ENCODE peak calls at places on chromosomes 12 and 14, in four cellular contexts. N, U, O and K are unnamed samples.

GRCh38 chr12:105317453-105317852 is 13.0 kb upstream of the C12orf75 start:
- DNase-seq in N (no peak), U (no peak), O (no peak), K (no peak)

GRCh38 chr14:55201219-55202096 is 10.1 kb upstream of the DLGAP5 start:
- DNase-seq in U (no peak), N (no peak), O (no peak), K (no peak)

GRCh38 chr12:3655331-3655900 is 97.5 kb downstream of the CRACR2A start:
- DNase-seq in U (no peak), N (no peak), O (no peak), K (no peak)

GRCh38 chr12:128009108-128009507 is 257.9 kb upstream of the TMEM132C start:
- DNase-seq in O (no peak), U (no peak), N (no peak), K (no peak)

GRCh38 chr12:2347137-2347843 is 294.5 kb downstream of the CACNA1C start:
- DNase-seq in U (no peak), N (no peak), O (no peak), K (no peak)

GRCh38 chr14:76724827-76725550 is 36.3 kb upstream of the VASH1 start:
- DNase-seq in N (no peak), O (no peak), U (no peak), K (no peak)

GRCh38 chr12:65533177-65533883 is 254.8 kb downstream of the MSRB3 start:
- DNase-seq in O (no peak), U (no peak), N (no peak), K (no peak)

GRCh38 chr14:28297559-28297958 is 469.0 kb upstream of the FOXG1 start:
- DNase-seq in U (no peak), N (no peak), O (no peak), K (no peak)

GRCh38 chr12:105420046-105420445 is 89.6 kb downstream of the C12orf75 start:
- DNase-seq in U (no peak), O (no peak), N (no peak), K (no peak)

GRCh38 chr12:54173066-54173726 is 15.6 kb downstream of the SMUG1 start:
- DNase-seq in O (no peak), N (no peak), U (no peak), K (no peak)

GRCh38 chr12:130856088-130856487 is 15.8 kb upstream of the RAN start:
- DNase-seq in O (no peak), N (no peak), U (no peak), K (no peak)

GRCh38 chr14:36852853-36853634 is 191.4 kb downstream of the PAX9 start:
- DNase-seq in U (no peak), N (no peak), O (no peak), K (no peak)

GRCh38 chr12:104494137-104494815 is 37.5 kb downstream of the CHST11 start:
- DNase-seq in N (peak), U (no peak), O (no peak), K (peak)

GRCh38 chr14:47194051-47194450 is 481.4 kb downstream of the MDGA2 start:
- DNase-seq in O (no peak), N (no peak), U (peak), K (no peak)

GRCh38 chr12:47236109-47236714 is 156.5 kb upstream of the AMIGO2 start:
- DNase-seq in U (peak), N (no peak), O (no peak), K (no peak)

GRCh38 chr12:132955094-132955932 is 793 bp downstream of the ZNF605 start:
- DNase-seq in N (no peak), O (no peak), U (peak), K (no peak)

GRCh38 chr12:575129-575502 is 88.1 kb downstream of the NINJ2 start:
- DNase-seq in O (no peak), N (no peak), U (no peak), K (no peak)

GRCh38 chr12:100128509-100128908 is 14.2 kb downstream of the BLTP3B start:
- DNase-seq in O (no peak), U (no peak), N (no peak), K (no peak)

GRCh38 chr14:71698698-71699097 is 233.5 kb upstream of the RGS6 start:
- DNase-seq in N (no peak), U (no peak), O (no peak), K (no peak)

GRCh38 chr14:54109521-54110120 is 153.0 kb upstream of the BMP4 start:
- DNase-seq in O (no peak), N (no peak), U (no peak), K (no peak)

GRCh38 chr14:95515523-95516517 is 630 bp downstream of the SYNE3 start:
- DNase-seq in U (no peak), O (peak), N (peak), K (no peak)

GRCh38 chr14:39451811-39452210 is 19.6 kb upstream of the FBXO33 start:
- DNase-seq in U (no peak), N (no peak), O (no peak), K (no peak)

GRCh38 chr14:79605863-79606262 is 605.4 kb downstream of the DIO2 start:
- DNase-seq in U (no peak), N (no peak), O (no peak), K (no peak)

GRCh38 chr14:59189281-59189821 is 884 bp downstream of the DAAM1 start:
- DNase-seq in O (no peak), N (peak), U (no peak), K (no peak)

GRCh38 chr12:57868870-57869609 is 22.5 kb upstream of the CTDSP2 start:
- DNase-seq in U (no peak), N (no peak), O (no peak), K (no peak)

GRCh38 chr14:88023658-88024187 is 18.8 kb downstream of the GPR65 start:
- DNase-seq in U (no peak), N (no peak), O (no peak), K (no peak)

GRCh38 chr14:97149775-97150174 is 352.6 kb downstream of the VRK1 start:
- DNase-seq in U (no peak), O (no peak), N (no peak), K (no peak)

GRCh38 chr14:21069388-21070082 is 569 bp upstream of the ARHGEF40 start:
- DNase-seq in N (no peak), U (no peak), O (no peak), K (no peak)